ENCODE peak calls at places on chromosomes 6 and 20, in ten cellular contexts. D is brain microvascular endothelial cell, W is neural crest cell, P is AG09309, V is nephron progenitor cell, N is body of pancreas, H is tibial artery, Q is WTC11, M is lower lobe of right lung, Z is mucosa of descending colon. L is an unnamed sample.

GRCh38 chr20:61650912-61651733 is 399.1 kb downstream of the CDH4 start:
- DNase-seq in D (no peak), W (no peak), P (no peak), V (no peak), N (no peak), H (no peak), Q (no peak), M (no peak), Z (no peak), L (no peak)

GRCh38 chr6:111486921-111487320 is 3.9 kb upstream of the REV3L start:
- DNase-seq in D (no peak), W (no peak), P (no peak), V (no peak), N (no peak), H (no peak), Q (no peak), M (no peak), Z (no peak), L (no peak)

GRCh38 chr20:8790442-8791074 is 278.3 kb upstream of the PLCB4 start:
- DNase-seq in D (peak), W (peak), P (no peak), V (peak), N (peak), H (no peak), Q (peak), M (no peak), Z (peak), L (no peak)

GRCh38 chr20:23234311-23235078 is 116.1 kb upstream of the NXT1 start:
- DNase-seq in D (no peak), W (no peak), P (no peak), V (no peak), N (no peak), H (no peak), Q (no peak), M (no peak), Z (no peak), L (no peak)

GRCh38 chr6:1094306-1094705 is 217.6 kb upstream of the FOXQ1 start:
- DNase-seq in D (no peak), W (no peak), P (no peak), V (no peak), N (no peak), H (no peak), Q (no peak), M (no peak), Z (no peak), L (no peak)

GRCh38 chr20:46151936-46152335 is 33.8 kb downstream of the CD40 start:
- DNase-seq in D (no peak), W (no peak), P (no peak), V (peak), N (no peak), H (no peak), Q (peak), M (no peak), Z (peak), L (no peak)

GRCh38 chr6:41451515-41452163 is 94.5 kb upstream of the FOXP4 start:
- DNase-seq in D (no peak), W (no peak), P (no peak), V (no peak), N (no peak), H (peak), Q (no peak), M (no peak), Z (no peak), L (no peak)

GRCh38 chr6:15473174-15473573 is 189.7 kb downstream of the DTNBP1 start:
- DNase-seq in D (no peak), W (no peak), P (no peak), V (no peak), N (no peak), H (no peak), Q (no peak), M (no peak), Z (no peak), L (no peak)

GRCh38 chr6:149423946-149424440 is 23.9 kb downstream of the SUMO4 start:
- DNase-seq in D (no peak), W (no peak), P (no peak), V (no peak), N (no peak), H (no peak), Q (no peak), M (no peak), Z (no peak), L (no peak)

GRCh38 chr20:60249436-60249835 is 291.2 kb downstream of the CDH26 start:
- DNase-seq in D (peak), W (no peak), P (peak), V (no peak), N (no peak), H (no peak), Q (no peak), M (no peak), Z (no peak), L (no peak)

GRCh38 chr6:104431096-104431495 is 428.6 kb downstream of the HACE1 start:
- DNase-seq in D (no peak), W (no peak), P (no peak), V (no peak), N (no peak), H (no peak), Q (no peak), M (no peak), Z (no peak), L (no peak)

GRCh38 chr20:11261533-11262000 is 587.8 kb upstream of the JAG1 start:
- DNase-seq in D (peak), W (no peak), P (peak), V (no peak), N (no peak), H (no peak), Q (no peak), M (no peak), Z (no peak), L (no peak)

GRCh38 chr6:356828-357251 is 34.7 kb upstream of the IRF4 start:
- DNase-seq in D (no peak), W (no peak), P (no peak), V (no peak), N (no peak), H (no peak), Q (no peak), M (peak), Z (no peak), L (no peak)

GRCh38 chr6:33014841-33015634 is 5.6 kb upstream of the HLA-DOA start:
- DNase-seq in D (peak), W (peak), P (peak), V (peak), N (peak), H (no peak), Q (no peak), M (no peak), Z (peak), L (no peak)

GRCh38 chr6:136438445-136438844 is 111.8 kb downstream of the MAP7 start:
- DNase-seq in D (no peak), W (no peak), P (no peak), V (no peak), N (no peak), H (no peak), Q (no peak), M (no peak), Z (no peak), L (no peak)

GRCh38 chr6:117483004-117483644 is 650 bp downstream of the DCBLD1 start:
- DNase-seq in D (no peak), W (peak), P (no peak), V (peak), N (peak), H (peak), Q (peak), M (peak), Z (peak), L (no peak)

GRCh38 chr6:38773338-38773737 is 58.2 kb downstream of the DNAH8 start:
- DNase-seq in D (no peak), W (no peak), P (no peak), V (peak), N (no peak), H (no peak), Q (peak), M (no peak), Z (peak), L (no peak)

GRCh38 chr6:26268659-26269402 is 96.2 kb upstream of the BTN3A2 start:
- DNase-seq in D (no peak), W (no peak), P (no peak), V (peak), N (no peak), H (no peak), Q (peak), M (no peak), Z (no peak), L (no peak)

GRCh38 chr6:28900577-28901266 is 23.1 kb downstream of the TRIM27 start:
- DNase-seq in D (no peak), W (no peak), P (no peak), V (no peak), N (no peak), H (no peak), Q (no peak), M (no peak), Z (no peak), L (no peak)

GRCh38 chr20:46772901-46773300 is 63.5 kb downstream of the SLC2A10 start:
- DNase-seq in D (no peak), W (no peak), P (no peak), V (no peak), N (no peak), H (no peak), Q (peak), M (no peak), Z (peak), L (no peak)

GRCh38 chr20:34615477-34615876 is 57.0 kb downstream of the MAP1LC3A start:
- DNase-seq in D (peak), W (no peak), P (no peak), V (no peak), N (no peak), H (no peak), Q (no peak), M (no peak), Z (no peak), L (no peak)

GRCh38 chr6:5004373-5005037 is 668 bp upstream of the RPP40 start:
- DNase-seq in D (no peak), W (no peak), P (no peak), V (no peak), N (no peak), H (no peak), Q (no peak), M (no peak), Z (no peak), L (no peak)

GRCh38 chr6:3283641-3284435 is 25.1 kb downstream of the PSMG4 start:
- DNase-seq in D (no peak), W (no peak), P (no peak), V (no peak), N (no peak), H (peak), Q (peak), M (no peak), Z (no peak), L (no peak)

GRCh38 chr6:44896701-44897100 is 431.4 kb upstream of the RUNX2 start:
- DNase-seq in D (no peak), W (no peak), P (no peak), V (no peak), N (no peak), H (no peak), Q (no peak), M (no peak), Z (no peak), L (no peak)

GRCh38 chr6:44898296-44898930 is 429.7 kb upstream of the RUNX2 start:
- DNase-seq in D (peak), W (no peak), P (peak), V (no peak), N (no peak), H (no peak), Q (no peak), M (no peak), Z (no peak), L (no peak)

GRCh38 chr6:44897286-44897685 is 430.8 kb upstream of the RUNX2 start:
- DNase-seq in D (no peak), W (no peak), P (no peak), V (no peak), N (no peak), H (no peak), Q (no peak), M (no peak), Z (no peak), L (no peak)

GRCh38 chr6:44892579-44892978 is 435.6 kb upstream of the RUNX2 start:
- DNase-seq in D (no peak), W (no peak), P (no peak), V (no peak), N (no peak), H (no peak), Q (no peak), M (no peak), Z (no peak), L (no peak)
- TF ChIP-seq CTCF in D (no peak), W (no peak), P (no peak), V (no peak), N (no peak), H (no peak), Q (no peak), M (no peak), Z (no peak), L (no peak)

GRCh38 chr6:100257661-100258395 is 206.9 kb downstream of the SIM1 start:
- DNase-seq in D (peak), W (no peak), P (no peak), V (no peak), N (no peak), H (no peak), Q (no peak), M (no peak), Z (no peak), L (no peak)
- TF ChIP-seq CTCF in D (peak), W (peak), P (no peak), V (no peak), N (no peak), H (no peak), Q (no peak), M (no peak), Z (no peak), L (no peak)

GRCh38 chr6:90296346-90297123 is at the start of gene BACH2:
- DNase-seq in D (peak), W (peak), P (no peak), V (peak), N (peak), H (peak), Q (peak), M (peak), Z (peak), L (peak)
- TF ChIP-seq CTCF in D (peak), W (peak), P (no peak), V (no peak), N (no peak), H (no peak), Q (no peak), M (peak), Z (no peak), L (peak)

DNA sequence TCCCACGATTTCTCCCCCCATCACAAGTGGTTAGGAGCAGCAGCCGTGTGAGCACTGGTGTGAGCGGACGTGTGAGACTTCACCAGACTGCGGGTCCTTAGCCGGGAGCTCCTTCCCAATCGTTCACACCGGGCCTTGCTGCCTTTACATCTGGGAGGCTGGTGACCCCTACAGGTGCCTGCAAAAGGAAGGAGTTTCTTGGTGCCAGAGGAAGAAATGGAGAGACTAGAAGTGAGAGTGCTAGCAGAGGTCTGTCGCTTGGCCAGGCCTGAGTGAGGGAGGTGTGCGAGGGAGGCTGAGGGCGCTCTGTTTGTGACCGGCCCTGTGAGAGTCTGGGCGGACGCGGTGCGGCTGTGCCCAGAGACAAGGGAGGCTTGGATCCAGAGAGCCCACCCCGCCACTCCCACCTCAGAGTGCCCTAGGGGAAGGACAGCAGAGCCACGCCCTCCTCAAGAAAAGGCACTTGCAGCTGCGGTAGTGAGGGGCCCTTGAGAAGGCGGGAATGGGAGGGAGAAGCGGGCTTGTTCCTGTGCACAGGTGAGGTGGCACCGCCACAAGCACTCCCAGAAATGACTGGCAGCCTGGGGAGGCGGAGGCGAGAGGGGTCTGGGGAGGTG is 10.0 kb upstream of the ARMC2 start:
- DNase-seq in D (no peak), W (no peak), P (no peak), V (peak), N (no peak), H (no peak), Q (peak), M (peak), Z (no peak), L (no peak)
- TF ChIP-seq CTCF in D (peak), W (no peak), P (peak), V (no peak), N (no peak), H (no peak), Q (no peak), M (no peak), Z (no peak), L (no peak)

GRCh38 chr6:157263146-157263545 is 60.2 kb downstream of the TMEM242 start:
- DNase-seq in D (no peak), W (no peak), P (no peak), V (no peak), N (no peak), H (no peak), Q (no peak), M (no peak), Z (no peak), L (no peak)

GRCh38 chr6:157261606-157262005 is 61.7 kb downstream of the TMEM242 start:
- DNase-seq in D (no peak), W (no peak), P (no peak), V (no peak), N (no peak), H (no peak), Q (no peak), M (no peak), Z (no peak), L (no peak)

GRCh38 chr6:157260735-157261134 is 62.6 kb downstream of the TMEM242 start:
- DNase-seq in D (no peak), W (no peak), P (no peak), V (no peak), N (no peak), H (no peak), Q (no peak), M (no peak), Z (no peak), L (no peak)

GRCh38 chr6:157258878-157259277 is 64.4 kb downstream of the TMEM242 start:
- DNase-seq in D (no peak), W (no peak), P (no peak), V (no peak), N (no peak), H (no peak), Q (no peak), M (no peak), Z (no peak), L (no peak)

DNA sequence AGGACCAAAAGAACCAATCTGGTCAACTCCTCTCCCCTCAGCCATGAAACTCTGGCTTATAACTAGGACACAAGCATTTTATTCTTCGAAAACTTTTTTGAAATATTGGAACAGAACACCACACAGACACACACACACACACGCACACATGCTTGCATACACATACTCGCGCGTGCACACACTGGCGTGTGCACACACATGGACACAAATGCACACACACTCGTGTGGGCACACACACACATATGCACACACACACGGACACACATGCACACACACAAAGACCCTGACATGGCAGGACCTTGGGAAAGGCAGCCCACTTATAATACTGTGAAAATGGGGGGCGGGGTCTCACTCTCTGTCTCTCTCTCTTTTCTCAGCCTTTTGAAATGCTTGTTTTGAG is 63.9 kb downstream of the TMEM242 start:
- DNase-seq in D (no peak), W (no peak), P (no peak), V (no peak), N (no peak), H (no peak), Q (no peak), M (no peak), Z (no peak), L (no peak)
- TF ChIP-seq CTCF in D (no peak), W (no peak), P (no peak), V (no peak), N (no peak), H (no peak), Q (no peak), M (no peak), Z (no peak), L (no peak)

GRCh38 chr20:3168079-3168828 is 5.1 kb downstream of the LZTS3 start:
- DNase-seq in D (no peak), W (no peak), P (no peak), V (peak), N (peak), H (peak), Q (peak), M (peak), Z (peak), L (no peak)
- TF ChIP-seq CTCF in D (no peak), W (no peak), P (no peak), V (no peak), N (no peak), H (no peak), Q (no peak), M (peak), Z (no peak), L (no peak)

GRCh38 chr6:120945905-120946594 is 388.2 kb downstream of the TBC1D32 start:
- DNase-seq in D (no peak), W (no peak), P (no peak), V (no peak), N (no peak), H (no peak), Q (no peak), M (no peak), Z (no peak), L (no peak)
- TF ChIP-seq CTCF in D (no peak), W (no peak), P (no peak), V (no peak), N (no peak), H (no peak), Q (no peak), M (no peak), Z (no peak), L (no peak)

GRCh38 chr6:169990095-169991030 is 238.9 kb downstream of the ERMARD start:
- DNase-seq in D (no peak), W (no peak), P (no peak), V (no peak), N (peak), H (peak), Q (no peak), M (no peak), Z (peak), L (peak)
- TF ChIP-seq CTCF in D (no peak), W (no peak), P (no peak), V (no peak), N (no peak), H (no peak), Q (no peak), M (no peak), Z (no peak), L (peak)

L was measured in CD14-positive monocyte.